ENCODE peak calls at places on chromosomes 6 and 20, in seven cellular contexts. One of them, this sample, is unnamed.

GRCh38 chr6:157304840-157305675 is 18.3 kb downstream of the TMEM242 start:
- DNase-seq in SK-N-SH: no peak
- DNase-seq in HepG2: no peak
- DNase-seq in HCT116: no peak
- DNase-seq in K562: no peak
- DNase-seq in GM12878: no peak
- DNase-seq in H1: no peak
- DNase-seq in this sample: no peak

GRCh38 chr6:143901885-143902708 is 37.8 kb downstream of the ZC2HC1B start:
- DNase-seq in H1: no peak
- DNase-seq in HepG2: no peak
- DNase-seq in K562: no peak
- DNase-seq in GM12878: peak
- DNase-seq in HCT116: no peak
- DNase-seq in SK-N-SH: no peak
- DNase-seq in this sample: no peak

GRCh38 chr20:63740070-63740500 is 509 bp downstream of the SLC2A4RG start:
- DNase-seq in H1: peak
- DNase-seq in GM12878: no peak
- DNase-seq in HepG2: no peak
- DNase-seq in SK-N-SH: peak
- DNase-seq in HCT116: no peak
- DNase-seq in K562: peak
- DNase-seq in this sample: no peak

GRCh38 chr6:70310063-70310694 is 7.3 kb upstream of the COL9A1 start:
- DNase-seq in GM12878: no peak
- DNase-seq in H1: no peak
- DNase-seq in SK-N-SH: peak
- DNase-seq in K562: no peak
- DNase-seq in HCT116: peak
- DNase-seq in HepG2: peak
- DNase-seq in this sample: no peak

GRCh38 chr6:24229694-24230093 is 103.7 kb downstream of the NRSN1 start:
- DNase-seq in H1: no peak
- DNase-seq in HepG2: no peak
- DNase-seq in K562: no peak
- DNase-seq in GM12878: no peak
- DNase-seq in SK-N-SH: no peak
- DNase-seq in HCT116: no peak
- DNase-seq in this sample: no peak

GRCh38 chr6:108559884-108560462 is 744 bp upstream of the FOXO3 start:
- DNase-seq in K562: peak
- DNase-seq in GM12878: no peak
- DNase-seq in HCT116: no peak
- DNase-seq in SK-N-SH: peak
- DNase-seq in HepG2: peak
- DNase-seq in H1: no peak
- DNase-seq in this sample: no peak

GRCh38 chr20:10171864-10172751 is 46.5 kb upstream of the SNAP25 start:
- DNase-seq in GM12878: no peak
- DNase-seq in SK-N-SH: peak
- DNase-seq in K562: no peak
- DNase-seq in H1: peak
- DNase-seq in HepG2: no peak
- DNase-seq in HCT116: no peak
- DNase-seq in this sample: no peak

GRCh38 chr6:163984446-163984936 is 570.0 kb downstream of the QKI start:
- DNase-seq in HCT116: no peak
- DNase-seq in K562: no peak
- DNase-seq in GM12878: peak
- DNase-seq in H1: no peak
- DNase-seq in SK-N-SH: no peak
- DNase-seq in HepG2: no peak
- DNase-seq in this sample: no peak

GRCh38 chr6:169968541-169969270 is 217.3 kb downstream of the ERMARD start:
- DNase-seq in SK-N-SH: peak
- DNase-seq in GM12878: no peak
- DNase-seq in HepG2: no peak
- DNase-seq in H1: no peak
- DNase-seq in HCT116: no peak
- DNase-seq in K562: no peak
- DNase-seq in this sample: no peak
- TF ChIP-seq YY1 in SK-N-SH: no peak
- TF ChIP-seq YY1 in GM12878: no peak
- TF ChIP-seq YY1 in HepG2: no peak
- TF ChIP-seq YY1 in H1: no peak
- TF ChIP-seq YY1 in HCT116: no peak
- TF ChIP-seq YY1 in K562: no peak
- TF ChIP-seq YY1 in this sample: no peak

GRCh38 chr6:115582386-115582785 is 478.3 kb downstream of the FRK start:
- DNase-seq in HCT116: no peak
- DNase-seq in K562: no peak
- DNase-seq in GM12878: no peak
- DNase-seq in H1: no peak
- DNase-seq in HepG2: no peak
- DNase-seq in SK-N-SH: no peak
- DNase-seq in this sample: no peak
- TF ChIP-seq YY1 in HCT116: no peak
- TF ChIP-seq YY1 in K562: no peak
- TF ChIP-seq YY1 in GM12878: no peak
- TF ChIP-seq YY1 in H1: no peak
- TF ChIP-seq YY1 in HepG2: no peak
- TF ChIP-seq YY1 in SK-N-SH: no peak
- TF ChIP-seq YY1 in this sample: no peak

GRCh38 chr6:149563203-149563927 is 2.8 kb upstream of the GINM1 start:
- DNase-seq in HepG2: no peak
- DNase-seq in HCT116: no peak
- DNase-seq in SK-N-SH: no peak
- DNase-seq in GM12878: no peak
- DNase-seq in K562: no peak
- DNase-seq in H1: no peak
- DNase-seq in this sample: no peak
- TF ChIP-seq YY1 in HepG2: no peak
- TF ChIP-seq YY1 in HCT116: no peak
- TF ChIP-seq YY1 in SK-N-SH: no peak
- TF ChIP-seq YY1 in GM12878: no peak
- TF ChIP-seq YY1 in K562: no peak
- TF ChIP-seq YY1 in H1: no peak
- TF ChIP-seq YY1 in this sample: no peak

GRCh38 chr6:170177383-170178265 is 113.3 kb downstream of the DLL1 start:
- DNase-seq in HCT116: no peak
- DNase-seq in GM12878: no peak
- DNase-seq in K562: no peak
- DNase-seq in HepG2: no peak
- DNase-seq in SK-N-SH: peak
- DNase-seq in H1: peak
- DNase-seq in this sample: no peak
- TF ChIP-seq YY1 in HCT116: no peak
- TF ChIP-seq YY1 in GM12878: no peak
- TF ChIP-seq YY1 in K562: no peak
- TF ChIP-seq YY1 in HepG2: no peak
- TF ChIP-seq YY1 in SK-N-SH: no peak
- TF ChIP-seq YY1 in H1: no peak
- TF ChIP-seq YY1 in this sample: no peak

DNA sequence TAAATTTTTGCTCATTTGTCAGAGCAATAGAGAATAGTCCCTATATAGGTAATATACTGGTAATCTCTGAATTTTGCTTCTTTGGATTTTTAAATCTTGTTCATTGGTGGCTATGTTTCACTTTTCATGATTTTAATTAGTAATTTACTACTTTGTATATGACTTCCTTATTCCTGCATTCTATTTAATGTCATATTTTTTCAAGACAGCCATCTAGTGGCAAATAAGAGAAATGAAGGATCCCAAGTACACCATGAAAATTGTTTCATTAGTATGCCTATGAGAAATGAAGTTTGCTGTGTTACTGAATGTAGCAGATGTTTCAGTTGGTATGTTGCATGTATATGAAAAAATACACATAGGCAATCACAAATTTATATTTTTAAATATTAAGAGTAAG is 82.4 kb downstream of the ZNF292 start:
- DNase-seq in HCT116: peak
- DNase-seq in K562: peak
- DNase-seq in SK-N-SH: peak
- DNase-seq in H1: no peak
- DNase-seq in GM12878: no peak
- DNase-seq in HepG2: peak
- DNase-seq in this sample: no peak
- TF ChIP-seq YY1 in HCT116: no peak
- TF ChIP-seq YY1 in K562: no peak
- TF ChIP-seq YY1 in SK-N-SH: no peak
- TF ChIP-seq YY1 in H1: no peak
- TF ChIP-seq YY1 in GM12878: no peak
- TF ChIP-seq YY1 in HepG2: no peak
- TF ChIP-seq YY1 in this sample: no peak

GRCh38 chr20:17343631-17344447 is 117.0 kb downstream of the PCSK2 start:
- DNase-seq in GM12878: no peak
- DNase-seq in HepG2: no peak
- DNase-seq in SK-N-SH: no peak
- DNase-seq in H1: no peak
- DNase-seq in HCT116: no peak
- DNase-seq in K562: no peak
- DNase-seq in this sample: no peak

GRCh38 chr20:17344775-17345174 is 117.9 kb downstream of the PCSK2 start:
- DNase-seq in K562: no peak
- DNase-seq in H1: no peak
- DNase-seq in HepG2: no peak
- DNase-seq in HCT116: no peak
- DNase-seq in SK-N-SH: no peak
- DNase-seq in GM12878: no peak
- DNase-seq in this sample: no peak

GRCh38 chr20:17343091-17343490 is 116.3 kb downstream of the PCSK2 start:
- DNase-seq in K562: no peak
- DNase-seq in HepG2: no peak
- DNase-seq in H1: no peak
- DNase-seq in HCT116: no peak
- DNase-seq in GM12878: no peak
- DNase-seq in SK-N-SH: no peak
- DNase-seq in this sample: no peak

DNA sequence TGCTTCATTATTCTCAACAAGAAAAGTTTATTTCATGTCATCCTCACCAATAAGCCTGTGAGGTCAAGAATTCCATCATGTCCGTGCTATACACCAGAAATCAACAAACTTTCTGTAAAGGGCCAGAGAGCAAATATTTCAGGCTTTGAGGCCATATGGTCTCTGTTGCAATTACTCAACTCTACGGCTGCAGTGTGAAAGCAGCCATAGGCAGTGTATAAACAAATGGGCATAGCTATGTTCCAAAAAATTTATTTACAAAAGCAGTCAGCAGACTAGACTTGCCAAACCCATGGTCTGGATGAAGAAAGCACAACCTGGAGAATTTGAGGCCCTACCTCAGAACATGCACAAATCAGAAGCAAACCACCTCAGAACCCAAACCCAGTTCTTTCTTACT is 118.5 kb downstream of the PCSK2 start:
- DNase-seq in K562: no peak
- DNase-seq in GM12878: no peak
- DNase-seq in H1: no peak
- DNase-seq in HepG2: no peak
- DNase-seq in HCT116: no peak
- DNase-seq in SK-N-SH: no peak
- DNase-seq in this sample: no peak
- TF ChIP-seq YY1 in K562: no peak
- TF ChIP-seq YY1 in GM12878: no peak
- TF ChIP-seq YY1 in H1: no peak
- TF ChIP-seq YY1 in HepG2: no peak
- TF ChIP-seq YY1 in HCT116: no peak
- TF ChIP-seq YY1 in SK-N-SH: no peak
- TF ChIP-seq YY1 in this sample: no peak

GRCh38 chr6:2258112-2258511 is 12.7 kb upstream of the GMDS start:
- DNase-seq in HepG2: no peak
- DNase-seq in SK-N-SH: no peak
- DNase-seq in HCT116: no peak
- DNase-seq in GM12878: no peak
- DNase-seq in K562: no peak
- DNase-seq in H1: no peak
- DNase-seq in this sample: no peak

GRCh38 chr6:2254747-2255146 is 9.3 kb upstream of the GMDS start:
- DNase-seq in HepG2: no peak
- DNase-seq in K562: no peak
- DNase-seq in GM12878: no peak
- DNase-seq in SK-N-SH: no peak
- DNase-seq in HCT116: no peak
- DNase-seq in H1: no peak
- DNase-seq in this sample: no peak

GRCh38 chr6:2259574-2259973 is 14.2 kb upstream of the GMDS start:
- DNase-seq in GM12878: no peak
- DNase-seq in HCT116: no peak
- DNase-seq in H1: no peak
- DNase-seq in HepG2: no peak
- DNase-seq in SK-N-SH: no peak
- DNase-seq in K562: no peak
- DNase-seq in this sample: no peak

GRCh38 chr6:2257358-2257757 is 12.0 kb upstream of the GMDS start:
- DNase-seq in SK-N-SH: no peak
- DNase-seq in HepG2: no peak
- DNase-seq in H1: no peak
- DNase-seq in HCT116: no peak
- DNase-seq in GM12878: no peak
- DNase-seq in K562: no peak
- DNase-seq in this sample: no peak

GRCh38 chr6:2259002-2259494 is 13.6 kb upstream of the GMDS start:
- DNase-seq in K562: no peak
- DNase-seq in HepG2: peak
- DNase-seq in GM12878: no peak
- DNase-seq in H1: no peak
- DNase-seq in HCT116: no peak
- DNase-seq in SK-N-SH: no peak
- DNase-seq in this sample: no peak
- TF ChIP-seq YY1 in K562: no peak
- TF ChIP-seq YY1 in HepG2: peak
- TF ChIP-seq YY1 in GM12878: no peak
- TF ChIP-seq YY1 in H1: no peak
- TF ChIP-seq YY1 in HCT116: no peak
- TF ChIP-seq YY1 in SK-N-SH: no peak
- TF ChIP-seq YY1 in this sample: no peak

GRCh38 chr6:12173670-12174069 is 116.5 kb upstream of the EDN1 start:
- DNase-seq in K562: no peak
- DNase-seq in H1: no peak
- DNase-seq in GM12878: no peak
- DNase-seq in SK-N-SH: no peak
- DNase-seq in HepG2: no peak
- DNase-seq in HCT116: no peak
- DNase-seq in this sample: no peak

GRCh38 chr6:12170351-12171079 is 119.6 kb upstream of the EDN1 start:
- DNase-seq in HCT116: no peak
- DNase-seq in SK-N-SH: no peak
- DNase-seq in H1: no peak
- DNase-seq in GM12878: no peak
- DNase-seq in HepG2: no peak
- DNase-seq in K562: no peak
- DNase-seq in this sample: no peak

GRCh38 chr6:12169377-12169776 is 120.8 kb upstream of the EDN1 start:
- DNase-seq in HCT116: no peak
- DNase-seq in K562: no peak
- DNase-seq in GM12878: no peak
- DNase-seq in SK-N-SH: no peak
- DNase-seq in HepG2: no peak
- DNase-seq in H1: no peak
- DNase-seq in this sample: no peak

GRCh38 chr6:12172572-12172971 is 117.6 kb upstream of the EDN1 start:
- DNase-seq in GM12878: no peak
- DNase-seq in H1: no peak
- DNase-seq in HepG2: no peak
- DNase-seq in HCT116: no peak
- DNase-seq in K562: no peak
- DNase-seq in SK-N-SH: no peak
- DNase-seq in this sample: no peak

GRCh38 chr6:12171735-12172134 is 118.4 kb upstream of the EDN1 start:
- DNase-seq in K562: no peak
- DNase-seq in GM12878: no peak
- DNase-seq in HCT116: no peak
- DNase-seq in SK-N-SH: no peak
- DNase-seq in H1: no peak
- DNase-seq in HepG2: no peak
- DNase-seq in this sample: no peak
- TF ChIP-seq YY1 in K562: no peak
- TF ChIP-seq YY1 in GM12878: no peak
- TF ChIP-seq YY1 in HCT116: no peak
- TF ChIP-seq YY1 in SK-N-SH: no peak
- TF ChIP-seq YY1 in H1: no peak
- TF ChIP-seq YY1 in HepG2: no peak
- TF ChIP-seq YY1 in this sample: no peak

This sample was measured in NT2/D1.